ENCODE peak calls at places on chromosomes 3 and 15, in six cellular contexts. C is activated CD4-positive, alpha-beta T cell treated with anti-CD3 and anti-CD28 coated beads, Interleukin-2, amount 50 U/mL, for 1 hour; G is NCI-H345; Y is H54; B is choroid plexus epithelial cell; K is brain microvascular endothelial cell. J is an unnamed sample.
A peak's percentile ranks its signal among the peaks of the same experiment; 100 is the strongest.

GRCh38 chr3:10806001-10806400 is 10.0 kb upstream of the SLC6A11 start:
- DNase-seq in C (no peak), G (no peak), Y (no peak), B (no peak), K (no peak), J (no peak)

GRCh38 chr3:128123231-128123537 is 428 bp downstream of the RUVBL1 start:
- DNase-seq in C (no peak), G (no peak), Y (no peak), B (no peak), K (no peak), J (no peak)

GRCh38 chr15:83046558-83047127 is 20.4 kb downstream of the BTBD1 start:
- DNase-seq in C (no peak), G (no peak), Y (no peak), B (peak; percentile 71), K (peak; percentile 66), J (no peak)

GRCh38 chr3:111246967-111247760 is 175.5 kb downstream of the NECTIN3 start:
- DNase-seq in C (no peak), G (no peak), Y (peak; percentile 21), B (peak; percentile 95), K (peak; percentile 86), J (no peak)

GRCh38 chr15:75589071-75589470 is 10.0 kb upstream of the PTPN9 start:
- DNase-seq in C (no peak), G (no peak), Y (no peak), B (no peak), K (no peak), J (no peak)

GRCh38 chr3:26307192-26307591 is 315.4 kb upstream of the LRRC3B start:
- DNase-seq in C (no peak), G (no peak), Y (no peak), B (no peak), K (no peak), J (no peak)

GRCh38 chr3:42653560-42654330 is at the start of gene ZBTB47:
- DNase-seq in C (no peak), G (no peak), Y (no peak), B (peak; percentile 39), K (no peak), J (no peak)

GRCh38 chr3:48997714-48998637 is 7.9 kb downstream of the P4HTM start:
- DNase-seq in C (no peak), G (peak; percentile 55), Y (no peak), B (no peak), K (no peak), J (no peak)

GRCh38 chr3:155420869-155421486 is 127.5 kb upstream of the STRIT1 start:
- DNase-seq in C (no peak), G (no peak), Y (no peak), B (no peak), K (no peak), J (no peak)